ENCODE peak calls at places on chromosomes 13 and 19, in five cellular contexts. One of them, this sample, is unnamed.

GRCh38 chr19:3224346-3225325 is at the start of gene CELF5:
- DNase-seq in body of pancreas: peak
- DNase-seq in astrocyte of the spinal cord: no peak
- DNase-seq in AG04450: no peak
- DNase-seq in kidney glomerular epithelial cell: no peak
- DNase-seq in this sample: no peak

GRCh38 chr19:31749231-31749630 is 400.0 kb upstream of the TSHZ3 start:
- DNase-seq in body of pancreas: no peak
- DNase-seq in astrocyte of the spinal cord: no peak
- DNase-seq in AG04450: no peak
- DNase-seq in kidney glomerular epithelial cell: no peak
- DNase-seq in this sample: no peak

GRCh38 chr19:35533822-35534521 is 716 bp downstream of the GAPDHS start:
- DNase-seq in body of pancreas: peak
- DNase-seq in astrocyte of the spinal cord: no peak
- DNase-seq in AG04450: no peak
- DNase-seq in kidney glomerular epithelial cell: no peak
- DNase-seq in this sample: no peak

GRCh38 chr19:40234429-40235237 is 8.1 kb upstream of the CCNP start:
- DNase-seq in body of pancreas: no peak
- DNase-seq in astrocyte of the spinal cord: no peak
- DNase-seq in AG04450: no peak
- DNase-seq in kidney glomerular epithelial cell: no peak
- DNase-seq in this sample: no peak

GRCh38 chr13:44306401-44307192 is 67.0 kb upstream of the SERP2 start:
- DNase-seq in body of pancreas: peak
- DNase-seq in astrocyte of the spinal cord: peak
- DNase-seq in AG04450: peak
- DNase-seq in kidney glomerular epithelial cell: peak
- DNase-seq in this sample: no peak

GRCh38 chr19:7603919-7604318 is 8.3 kb downstream of the CAMSAP3 start:
- DNase-seq in body of pancreas: no peak
- DNase-seq in astrocyte of the spinal cord: no peak
- DNase-seq in AG04450: no peak
- DNase-seq in kidney glomerular epithelial cell: no peak
- DNase-seq in this sample: no peak

GRCh38 chr19:3095375-3096191 is 1.4 kb downstream of the GNA11 start:
- DNase-seq in body of pancreas: peak
- DNase-seq in astrocyte of the spinal cord: no peak
- DNase-seq in AG04450: no peak
- DNase-seq in kidney glomerular epithelial cell: no peak
- DNase-seq in this sample: no peak

GRCh38 chr13:28531195-28531955 is 36.4 kb upstream of the FLT1 start:
- DNase-seq in body of pancreas: peak
- DNase-seq in astrocyte of the spinal cord: no peak
- DNase-seq in AG04450: no peak
- DNase-seq in kidney glomerular epithelial cell: peak
- DNase-seq in this sample: peak

GRCh38 chr19:17952041-17952976 is 14.6 kb upstream of the KCNN1 start:
- DNase-seq in body of pancreas: no peak
- DNase-seq in astrocyte of the spinal cord: no peak
- DNase-seq in AG04450: no peak
- DNase-seq in kidney glomerular epithelial cell: no peak
- DNase-seq in this sample: no peak

This sample was measured in osteocyte.